ENCODE peak calls at places on chromosomes 11 and 22, in ten cellular contexts. One of them, this sample, is unnamed.

GRCh38 chr11:83648610-83649467 is 362.7 kb upstream of the CCDC90B start:
- DNase-seq in adipocyte: no peak
- DNase-seq in IMR-90: no peak
- DNase-seq in colonic mucosa: no peak
- DNase-seq in fibroblast of lung: no peak
- DNase-seq in MM.1S: no peak
- DNase-seq in HepG2: peak
- DNase-seq in keratinocyte: no peak
- DNase-seq in SK-N-MC: no peak
- DNase-seq in H1: no peak
- DNase-seq in this sample: no peak

GRCh38 chr11:114259551-114259983 is 36.6 kb upstream of the NNMT start:
- DNase-seq in adipocyte: no peak
- DNase-seq in IMR-90: no peak
- DNase-seq in colonic mucosa: no peak
- DNase-seq in fibroblast of lung: no peak
- DNase-seq in MM.1S: no peak
- DNase-seq in HepG2: no peak
- DNase-seq in keratinocyte: no peak
- DNase-seq in SK-N-MC: no peak
- DNase-seq in H1: no peak
- DNase-seq in this sample: no peak

GRCh38 chr11:35943294-35943693 is 568 bp upstream of the LDLRAD3 start:
- DNase-seq in adipocyte: no peak
- DNase-seq in IMR-90: no peak
- DNase-seq in colonic mucosa: no peak
- DNase-seq in fibroblast of lung: no peak
- DNase-seq in MM.1S: no peak
- DNase-seq in HepG2: no peak
- DNase-seq in keratinocyte: no peak
- DNase-seq in SK-N-MC: no peak
- DNase-seq in H1: no peak
- DNase-seq in this sample: no peak

GRCh38 chr11:101401245-101401644 is 182.6 kb downstream of the TRPC6 start:
- DNase-seq in adipocyte: no peak
- DNase-seq in IMR-90: peak
- DNase-seq in colonic mucosa: no peak
- DNase-seq in fibroblast of lung: peak
- DNase-seq in MM.1S: no peak
- DNase-seq in HepG2: no peak
- DNase-seq in keratinocyte: no peak
- DNase-seq in SK-N-MC: no peak
- DNase-seq in H1: no peak
- DNase-seq in this sample: no peak

GRCh38 chr22:24894998-24895397 is 51.5 kb downstream of the LHFPL7 start:
- DNase-seq in adipocyte: peak
- DNase-seq in IMR-90: no peak
- DNase-seq in colonic mucosa: peak
- DNase-seq in fibroblast of lung: peak
- DNase-seq in MM.1S: peak
- DNase-seq in HepG2: peak
- DNase-seq in keratinocyte: no peak
- DNase-seq in SK-N-MC: no peak
- DNase-seq in H1: no peak
- DNase-seq in this sample: peak

GRCh38 chr11:70383664-70384395 is 14.5 kb upstream of the CTTN start:
- DNase-seq in adipocyte: no peak
- DNase-seq in IMR-90: no peak
- DNase-seq in colonic mucosa: no peak
- DNase-seq in fibroblast of lung: no peak
- DNase-seq in MM.1S: no peak
- DNase-seq in HepG2: no peak
- DNase-seq in keratinocyte: no peak
- DNase-seq in SK-N-MC: no peak
- DNase-seq in H1: no peak
- DNase-seq in this sample: no peak

GRCh38 chr11:3095712-3096361 is 38.6 kb upstream of the CARS1 start:
- DNase-seq in adipocyte: peak
- DNase-seq in IMR-90: peak
- DNase-seq in colonic mucosa: no peak
- DNase-seq in fibroblast of lung: peak
- DNase-seq in MM.1S: no peak
- DNase-seq in HepG2: no peak
- DNase-seq in keratinocyte: no peak
- DNase-seq in SK-N-MC: no peak
- DNase-seq in H1: no peak
- DNase-seq in this sample: peak

GRCh38 chr22:37406836-37407235 is 20.4 kb downstream of the ELFN2 start:
- DNase-seq in adipocyte: no peak
- DNase-seq in IMR-90: no peak
- DNase-seq in colonic mucosa: no peak
- DNase-seq in fibroblast of lung: no peak
- DNase-seq in MM.1S: no peak
- DNase-seq in HepG2: no peak
- DNase-seq in keratinocyte: no peak
- DNase-seq in SK-N-MC: no peak
- DNase-seq in H1: no peak
- DNase-seq in this sample: no peak

GRCh38 chr22:36352775-36353507 is 34.8 kb downstream of the MYH9 start:
- DNase-seq in adipocyte: peak
- DNase-seq in IMR-90: peak
- DNase-seq in colonic mucosa: no peak
- DNase-seq in fibroblast of lung: peak
- DNase-seq in MM.1S: no peak
- DNase-seq in HepG2: peak
- DNase-seq in keratinocyte: no peak
- DNase-seq in SK-N-MC: no peak
- DNase-seq in H1: no peak
- DNase-seq in this sample: peak

GRCh38 chr22:48923909-48924475 is 903.7 kb downstream of the BRD1 start:
- DNase-seq in adipocyte: no peak
- DNase-seq in IMR-90: no peak
- DNase-seq in colonic mucosa: no peak
- DNase-seq in fibroblast of lung: no peak
- DNase-seq in MM.1S: no peak
- DNase-seq in HepG2: no peak
- DNase-seq in keratinocyte: no peak
- DNase-seq in SK-N-MC: no peak
- DNase-seq in H1: no peak
- DNase-seq in this sample: no peak

GRCh38 chr11:60771879-60772525 is 13.1 kb upstream of the MS4A10 start:
- DNase-seq in adipocyte: no peak
- DNase-seq in IMR-90: peak
- DNase-seq in colonic mucosa: no peak
- DNase-seq in fibroblast of lung: no peak
- DNase-seq in MM.1S: no peak
- DNase-seq in HepG2: no peak
- DNase-seq in keratinocyte: no peak
- DNase-seq in SK-N-MC: no peak
- DNase-seq in H1: no peak
- DNase-seq in this sample: no peak

GRCh38 chr11:69387409-69387885 is 93.5 kb downstream of the MYEOV start:
- DNase-seq in adipocyte: no peak
- DNase-seq in IMR-90: no peak
- DNase-seq in colonic mucosa: no peak
- DNase-seq in fibroblast of lung: no peak
- DNase-seq in MM.1S: no peak
- DNase-seq in HepG2: no peak
- DNase-seq in keratinocyte: no peak
- DNase-seq in SK-N-MC: no peak
- DNase-seq in H1: no peak
- DNase-seq in this sample: peak

GRCh38 chr22:32577591-32577990 is 103.0 kb downstream of the FBXO7 start:
- DNase-seq in adipocyte: no peak
- DNase-seq in IMR-90: no peak
- DNase-seq in colonic mucosa: no peak
- DNase-seq in fibroblast of lung: no peak
- DNase-seq in MM.1S: no peak
- DNase-seq in HepG2: no peak
- DNase-seq in keratinocyte: no peak
- DNase-seq in SK-N-MC: no peak
- DNase-seq in H1: no peak
- DNase-seq in this sample: no peak

GRCh38 chr22:32578752-32579151 is 104.1 kb downstream of the FBXO7 start:
- DNase-seq in adipocyte: no peak
- DNase-seq in IMR-90: no peak
- DNase-seq in colonic mucosa: no peak
- DNase-seq in fibroblast of lung: no peak
- DNase-seq in MM.1S: no peak
- DNase-seq in HepG2: no peak
- DNase-seq in keratinocyte: no peak
- DNase-seq in SK-N-MC: no peak
- DNase-seq in H1: no peak
- DNase-seq in this sample: no peak

GRCh38 chr22:32574957-32575893 is 100.6 kb downstream of the FBXO7 start:
- DNase-seq in adipocyte: no peak
- DNase-seq in IMR-90: no peak
- DNase-seq in colonic mucosa: no peak
- DNase-seq in fibroblast of lung: peak
- DNase-seq in MM.1S: no peak
- DNase-seq in HepG2: no peak
- DNase-seq in keratinocyte: no peak
- DNase-seq in SK-N-MC: no peak
- DNase-seq in H1: no peak
- DNase-seq in this sample: no peak

GRCh38 chr22:32574397-32574796 is 99.8 kb downstream of the FBXO7 start:
- DNase-seq in adipocyte: no peak
- DNase-seq in IMR-90: no peak
- DNase-seq in colonic mucosa: no peak
- DNase-seq in fibroblast of lung: no peak
- DNase-seq in MM.1S: no peak
- DNase-seq in HepG2: peak
- DNase-seq in keratinocyte: no peak
- DNase-seq in SK-N-MC: no peak
- DNase-seq in H1: no peak
- DNase-seq in this sample: peak

GRCh38 chr22:32576553-32577255 is 102.1 kb downstream of the FBXO7 start:
- DNase-seq in adipocyte: no peak
- DNase-seq in IMR-90: no peak
- DNase-seq in colonic mucosa: no peak
- DNase-seq in fibroblast of lung: no peak
- DNase-seq in MM.1S: no peak
- DNase-seq in HepG2: no peak
- DNase-seq in keratinocyte: no peak
- DNase-seq in SK-N-MC: no peak
- DNase-seq in H1: no peak
- DNase-seq in this sample: no peak
- H3K9ac ChIP-seq in adipocyte: no peak
- H3K9ac ChIP-seq in IMR-90: no peak
- H3K9ac ChIP-seq in colonic mucosa: no peak
- H3K9ac ChIP-seq in fibroblast of lung: no peak
- H3K9ac ChIP-seq in MM.1S: no peak
- H3K9ac ChIP-seq in HepG2: no peak
- H3K9ac ChIP-seq in keratinocyte: no peak
- H3K9ac ChIP-seq in SK-N-MC: no peak
- H3K9ac ChIP-seq in H1: no peak
- H3K9ac ChIP-seq in this sample: no peak

DNA sequence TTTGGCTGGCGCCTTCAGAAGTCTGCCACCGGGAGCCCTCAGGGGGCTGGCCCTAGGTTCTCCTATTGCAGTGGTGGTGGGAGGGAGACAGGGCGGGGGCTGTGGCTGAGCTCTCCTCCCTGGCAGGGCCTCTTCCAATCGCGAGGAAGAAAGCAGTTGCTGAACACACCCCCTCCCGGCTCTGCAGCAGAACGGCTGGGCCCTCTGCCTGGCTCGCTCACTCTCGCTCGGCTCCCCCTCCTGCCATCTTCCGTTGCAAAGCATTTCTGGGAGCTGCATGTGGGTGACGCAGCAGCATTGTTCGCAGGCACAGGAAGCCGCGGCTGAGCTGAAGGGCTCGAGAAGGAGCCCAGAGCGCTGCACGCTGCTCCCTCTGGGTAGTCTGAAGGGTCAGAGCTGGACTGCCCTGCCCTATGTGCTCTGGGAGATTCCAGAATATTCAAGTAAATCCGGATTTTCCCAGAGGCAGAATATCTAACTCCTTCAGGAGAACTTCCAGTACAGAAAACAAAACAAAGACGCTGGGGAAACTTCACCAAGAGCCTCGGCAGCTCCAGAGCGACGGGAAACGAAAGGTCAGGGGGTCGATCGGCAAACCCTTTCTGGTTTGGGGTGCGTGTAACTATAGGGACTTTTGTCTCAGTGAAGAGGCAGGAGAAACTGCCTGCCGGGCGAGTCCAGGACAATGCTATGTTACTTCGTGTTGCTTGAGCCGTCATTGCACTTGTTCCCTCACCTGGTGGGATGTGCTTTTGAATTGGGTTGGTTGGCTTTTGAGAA is 26.3 kb upstream of the GRK2 start:
- DNase-seq in adipocyte: peak
- DNase-seq in IMR-90: peak
- DNase-seq in colonic mucosa: peak
- DNase-seq in fibroblast of lung: peak
- DNase-seq in MM.1S: peak
- DNase-seq in HepG2: peak
- DNase-seq in keratinocyte: peak
- DNase-seq in SK-N-MC: peak
- DNase-seq in H1: peak
- DNase-seq in this sample: peak
- H3K9ac ChIP-seq in adipocyte: peak
- H3K9ac ChIP-seq in IMR-90: peak
- H3K9ac ChIP-seq in colonic mucosa: peak
- H3K9ac ChIP-seq in fibroblast of lung: peak
- H3K9ac ChIP-seq in MM.1S: peak
- H3K9ac ChIP-seq in HepG2: peak
- H3K9ac ChIP-seq in keratinocyte: peak
- H3K9ac ChIP-seq in SK-N-MC: peak
- H3K9ac ChIP-seq in H1: peak
- H3K9ac ChIP-seq in this sample: peak

GRCh38 chr22:45504703-45505341 is 2.1 kb downstream of the FBLN1 start:
- DNase-seq in adipocyte: peak
- DNase-seq in IMR-90: peak
- DNase-seq in colonic mucosa: no peak
- DNase-seq in fibroblast of lung: peak
- DNase-seq in MM.1S: no peak
- DNase-seq in HepG2: no peak
- DNase-seq in keratinocyte: no peak
- DNase-seq in SK-N-MC: no peak
- DNase-seq in H1: no peak
- DNase-seq in this sample: peak
- H3K9ac ChIP-seq in adipocyte: peak
- H3K9ac ChIP-seq in IMR-90: peak
- H3K9ac ChIP-seq in colonic mucosa: peak
- H3K9ac ChIP-seq in fibroblast of lung: peak
- H3K9ac ChIP-seq in MM.1S: no peak
- H3K9ac ChIP-seq in HepG2: peak
- H3K9ac ChIP-seq in keratinocyte: peak
- H3K9ac ChIP-seq in SK-N-MC: peak
- H3K9ac ChIP-seq in H1: peak
- H3K9ac ChIP-seq in this sample: peak

GRCh38 chr11:128483211-128483788 is 104.1 kb downstream of the ETS1 start:
- DNase-seq in adipocyte: no peak
- DNase-seq in IMR-90: no peak
- DNase-seq in colonic mucosa: no peak
- DNase-seq in fibroblast of lung: no peak
- DNase-seq in MM.1S: no peak
- DNase-seq in HepG2: no peak
- DNase-seq in keratinocyte: no peak
- DNase-seq in SK-N-MC: no peak
- DNase-seq in H1: no peak
- DNase-seq in this sample: no peak
- H3K9ac ChIP-seq in adipocyte: peak
- H3K9ac ChIP-seq in IMR-90: no peak
- H3K9ac ChIP-seq in colonic mucosa: peak
- H3K9ac ChIP-seq in fibroblast of lung: no peak
- H3K9ac ChIP-seq in MM.1S: no peak
- H3K9ac ChIP-seq in HepG2: no peak
- H3K9ac ChIP-seq in keratinocyte: no peak
- H3K9ac ChIP-seq in SK-N-MC: no peak
- H3K9ac ChIP-seq in H1: no peak
- H3K9ac ChIP-seq in this sample: no peak